ENCODE peak calls at places on chromosomes 12 and 14, in six cellular contexts. P, Q, J, X, W and R are unnamed samples. For H3K27me3, the result is how much of the 10 kb centered on the place peaks cover.

GRCh38 chr12:120218680-120219606 is 18.0 kb upstream of the RPLP0 start:
- DNase-seq in P (no peak), Q (no peak), J (no peak), X (no peak), W (no peak), R (no peak)

GRCh38 chr14:55850803-55851202 is 267.4 kb upstream of the PELI2 start:
- DNase-seq in P (peak), Q (no peak), J (no peak), X (no peak), W (peak), R (no peak)

GRCh38 chr14:93007225-93007997 is 84.5 kb downstream of the CHGA start:
- DNase-seq in P (peak), Q (no peak), J (no peak), X (no peak), W (peak), R (peak)

GRCh38 chr12:82357845-82358199 is 365 bp downstream of the CCDC59 start:
- DNase-seq in P (no peak), Q (peak), J (no peak), X (no peak), W (no peak), R (no peak)

GRCh38 chr12:130953783-130954543 is at the start of gene ADGRD1:
- DNase-seq in P (no peak), Q (peak), J (no peak), X (no peak), W (no peak), R (no peak)

GRCh38 chr12:46402451-46402850 is 29.9 kb upstream of the SLC38A2 start:
- DNase-seq in P (peak), Q (no peak), J (no peak), X (no peak), W (peak), R (no peak)

GRCh38 chr12:102543494-102543893 is 63.1 kb upstream of the IGF1 start:
- DNase-seq in P (no peak), Q (no peak), J (no peak), X (no peak), W (no peak), R (no peak)

GRCh38 chr12:130745921-130746320 is 29.8 kb upstream of the RIMBP2 start:
- DNase-seq in P (no peak), Q (no peak), J (no peak), X (no peak), W (no peak), R (no peak)

GRCh38 chr14:78985668-78986073 is 815.5 kb downstream of the NRXN3 start:
- DNase-seq in P (peak), Q (no peak), J (no peak), X (peak), W (no peak), R (no peak)

GRCh38 chr14:90281261-90281660 is 24.9 kb downstream of the PSMC1 start:
- DNase-seq in P (peak), Q (no peak), J (no peak), X (no peak), W (peak), R (peak)

GRCh38 chr12:100995771-100996170 is 201.2 kb downstream of the ANO4 start:
- DNase-seq in P (peak), Q (no peak), J (no peak), X (no peak), W (no peak), R (no peak)

GRCh38 chr12:32273063-32273521 is 126.3 kb upstream of the FGD4 start:
- DNase-seq in P (peak), Q (no peak), J (no peak), X (peak), W (no peak), R (no peak)

GRCh38 chr12:26150737-26151450 is 26.1 kb upstream of the BHLHE41 start:
- DNase-seq in P (peak), Q (no peak), J (no peak), X (no peak), W (no peak), R (no peak)

GRCh38 chr12:84594157-84594556 is 318.4 kb downstream of the SLC6A15 start:
- DNase-seq in P (no peak), Q (no peak), J (no peak), X (no peak), W (no peak), R (no peak)

GRCh38 chr14:23302290-23303225 is at the start of gene PPP1R3E:
- DNase-seq in P (no peak), Q (peak), J (peak), X (peak), W (peak), R (no peak)

GRCh38 chr12:56300644-56301464 is 724 bp upstream of the CS start:
- DNase-seq in P (no peak), Q (no peak), J (no peak), X (peak), W (no peak), R (no peak)

GRCh38 chr14:95518045-95518751 is 1.7 kb upstream of the SYNE3 start:
- DNase-seq in P (peak), Q (no peak), J (no peak), X (no peak), W (no peak), R (no peak)

GRCh38 chr14:33120341-33120740 is 181.7 kb downstream of the NPAS3 start:
- DNase-seq in P (peak), Q (no peak), J (no peak), X (no peak), W (peak), R (peak)

GRCh38 chr12:12726543-12727093 is 9.4 kb downstream of the CDKN1B start:
- DNase-seq in P (peak), Q (no peak), J (no peak), X (no peak), W (peak), R (no peak)

GRCh38 chr12:6945613-6946012 is 1.8 kb downstream of the C12orf57 start:
- DNase-seq in P (no peak), Q (no peak), J (no peak), X (no peak), W (no peak), R (no peak)

GRCh38 chr12:54230555-54230954 is 41.8 kb upstream of the SMUG1 start:
- DNase-seq in P (no peak), Q (no peak), J (no peak), X (no peak), W (no peak), R (no peak)

GRCh38 chr12:10227648-10228047 is 15.0 kb downstream of the GABARAPL1 start:
- DNase-seq in P (no peak), Q (no peak), J (no peak), X (no peak), W (no peak), R (no peak)

GRCh38 chr14:21268612-21269251 is 510 bp downstream of the HNRNPC start:
- DNase-seq in P (peak), Q (peak), J (peak), X (no peak), W (peak), R (no peak)

GRCh38 chr12:15829949-15830348 is 40.8 kb upstream of the EPS8 start:
- DNase-seq in P (peak), Q (no peak), J (no peak), X (no peak), W (peak), R (no peak)

GRCh38 chr14:106845286-106846087 is 1319.1 kb downstream of the TMEM121 start:
- DNase-seq in P (no peak), Q (no peak), J (peak), X (no peak), W (peak), R (no peak)

GRCh38 chr12:130686511-130686981 is 29.6 kb downstream of the RIMBP2 start:
- DNase-seq in P (no peak), Q (no peak), J (no peak), X (no peak), W (no peak), R (no peak)

GRCh38 chr14:88422036-88422435 is 36.6 kb downstream of the SPATA7 start:
- DNase-seq in P (no peak), Q (no peak), J (no peak), X (no peak), W (no peak), R (no peak)

GRCh38 chr12:130097342-130097741 is 64.9 kb upstream of the FZD10 start:
- DNase-seq in P (no peak), Q (no peak), J (no peak), X (no peak), W (no peak), R (peak)

GRCh38 chr14:80587096-80587724 is 354.3 kb downstream of the CEP128 start:
- DNase-seq in P (peak), Q (peak), J (peak), X (no peak), W (peak), R (no peak)

GRCh38 chr14:100586520-100587247 is 533 bp downstream of the BEGAIN start:
- DNase-seq in P (peak), Q (peak), J (peak), X (peak), W (peak), R (peak)

GRCh38 chr12:87348071-87348470 is 681.1 kb downstream of the C12orf50 start:
- DNase-seq in P (no peak), Q (no peak), J (no peak), X (no peak), W (no peak), R (no peak)

GRCh38 chr12:85277900-85278597 is 2.0 kb upstream of the ALX1 start:
- DNase-seq in P (no peak), Q (no peak), J (no peak), X (no peak), W (no peak), R (no peak)

GRCh38 chr14:100056964-100057817 is 8.0 kb upstream of the EVL start:
- DNase-seq in P (no peak), Q (no peak), J (peak), X (no peak), W (peak), R (no peak)

GRCh38 chr14:51648296-51648695 is 3.4 kb upstream of the FRMD6 start:
- DNase-seq in P (no peak), Q (no peak), J (no peak), X (no peak), W (no peak), R (no peak)

GRCh38 chr12:32896438-32897275 is at the start of gene PKP2:
- DNase-seq in P (no peak), Q (peak), J (no peak), X (peak), W (peak), R (no peak)

GRCh38 chr12:19614601-19615442 is 175.5 kb downstream of the AEBP2 start:
- DNase-seq in P (no peak), Q (no peak), J (no peak), X (no peak), W (no peak), R (no peak)

GRCh38 chr12:48078901-48079300 is 27.0 kb downstream of the SENP1 start:
- DNase-seq in P (peak), Q (no peak), J (no peak), X (no peak), W (peak), R (no peak)

GRCh38 chr12:131779027-131779426 is 49.2 kb upstream of the MMP17 start:
- DNase-seq in P (no peak), Q (no peak), J (no peak), X (no peak), W (no peak), R (no peak)

GRCh38 chr12:12404297-12404696 is 47.4 kb downstream of the BORCS5 start:
- DNase-seq in P (no peak), Q (no peak), J (no peak), X (no peak), W (no peak), R (no peak)

DNA sequence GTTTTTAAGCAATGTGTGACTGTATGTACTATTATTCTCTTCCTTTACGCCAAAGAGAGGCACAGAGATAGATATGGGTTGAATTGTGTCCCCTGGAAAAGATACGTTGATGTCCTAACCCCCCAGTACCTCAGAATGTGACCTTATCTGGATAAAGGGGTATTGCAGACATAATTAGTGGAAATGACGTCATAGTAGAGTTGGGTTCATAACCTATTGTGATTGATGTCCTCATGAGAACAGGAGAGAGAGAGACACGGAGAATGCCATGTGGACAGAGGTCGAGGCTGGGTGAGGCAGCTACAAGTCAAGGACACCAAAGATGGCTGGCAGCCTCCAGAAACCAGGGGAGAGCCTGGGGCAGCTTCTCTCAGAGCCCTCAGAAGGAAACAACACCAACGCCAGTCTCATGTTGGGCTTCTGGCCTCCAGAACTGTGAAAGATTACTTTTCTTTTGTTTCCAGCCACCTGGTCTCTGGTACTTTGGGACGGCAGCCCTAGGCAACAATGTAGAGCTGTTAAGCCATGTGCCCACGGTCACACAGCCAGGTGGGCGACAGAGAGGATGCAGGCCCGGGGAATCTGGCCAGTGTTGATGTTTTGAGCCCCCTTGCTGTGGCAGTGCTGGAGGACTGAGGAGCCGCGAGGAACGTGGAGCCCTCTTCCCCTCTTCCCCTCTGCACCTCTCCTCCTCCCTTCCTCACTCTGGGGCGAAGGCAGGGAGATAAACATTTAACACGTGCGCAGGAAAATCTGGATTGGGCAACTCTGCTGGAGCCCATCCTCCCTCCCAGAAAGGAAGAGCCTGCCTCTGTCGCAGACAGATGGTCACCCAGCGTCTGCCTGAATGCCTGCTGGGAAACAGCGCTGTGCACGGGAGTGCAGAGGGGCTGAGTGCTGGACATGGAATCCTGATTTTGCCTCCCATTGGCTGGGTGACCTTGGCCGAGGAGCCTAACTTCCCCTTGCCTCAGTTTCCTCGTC is 376.6 kb downstream of the FUT8 start:
- DNase-seq in P (no peak), Q (no peak), J (no peak), X (no peak), W (no peak), R (no peak)
- TF ChIP-seq EZH2 in P (no peak), Q (no peak), J (no peak), X (no peak), W (no peak), R (no peak)

GRCh38 chr12:115384391-115384790 is 700.4 kb upstream of the TBX3 start:
- DNase-seq in P (no peak), Q (no peak), J (no peak), X (no peak), W (peak), R (peak)
- H3K27me3 ChIP-seq in P (under half), Q (under half), J (under half), X (under half), W (under half), R (under half)

DNA sequence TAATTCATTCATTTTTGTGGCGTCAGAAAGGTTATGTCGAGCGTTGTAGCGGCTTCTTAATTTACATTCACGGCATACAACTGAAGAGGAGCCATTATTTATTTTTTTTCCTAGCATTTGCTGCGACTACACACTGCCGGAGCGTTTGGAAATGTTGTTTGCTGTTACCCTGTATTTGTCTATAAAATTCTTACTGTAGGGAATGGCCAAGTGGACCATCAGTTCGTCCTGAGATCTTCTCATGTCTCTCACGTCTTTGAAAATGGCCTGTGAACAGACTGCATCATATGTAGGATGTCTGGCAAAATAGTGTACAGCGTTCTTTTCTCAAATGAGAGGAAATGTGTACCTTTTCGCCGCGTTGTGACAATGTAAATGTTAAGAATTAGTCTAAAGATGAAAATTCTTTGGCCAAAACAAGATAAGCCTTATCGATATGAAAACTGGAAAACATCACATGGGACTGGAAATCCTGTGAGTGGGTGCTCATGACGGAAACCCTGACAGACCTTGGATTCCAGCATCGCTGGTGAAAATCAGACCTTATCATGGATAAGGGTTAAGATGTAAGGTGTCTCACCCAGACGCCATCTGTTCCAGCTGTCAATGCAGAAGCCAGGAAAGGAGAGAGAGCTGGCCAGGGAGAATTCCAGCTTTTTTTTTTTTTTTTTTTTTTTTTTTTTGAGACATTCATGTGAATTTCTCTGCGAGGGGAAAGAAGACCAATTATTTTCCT is 1.5 kb downstream of the TRAF3 start:
- DNase-seq in P (no peak), Q (no peak), J (no peak), X (no peak), W (no peak), R (no peak)
- TF ChIP-seq EZH2 in P (no peak), Q (no peak), J (no peak), X (peak), W (no peak), R (no peak)

GRCh38 chr12:117390866-117391265 is 29.4 kb upstream of the NOS1 start:
- DNase-seq in P (no peak), Q (no peak), J (no peak), X (no peak), W (no peak), R (no peak)

GRCh38 chr12:117393656-117394055 is 32.2 kb upstream of the NOS1 start:
- DNase-seq in P (no peak), Q (no peak), J (no peak), X (no peak), W (no peak), R (no peak)

GRCh38 chr12:117387832-117388231 is 26.4 kb upstream of the NOS1 start:
- DNase-seq in P (no peak), Q (no peak), J (no peak), X (no peak), W (no peak), R (no peak)

GRCh38 chr12:117384735-117385134 is 23.3 kb upstream of the NOS1 start:
- DNase-seq in P (no peak), Q (no peak), J (no peak), X (no peak), W (no peak), R (no peak)

DNA sequence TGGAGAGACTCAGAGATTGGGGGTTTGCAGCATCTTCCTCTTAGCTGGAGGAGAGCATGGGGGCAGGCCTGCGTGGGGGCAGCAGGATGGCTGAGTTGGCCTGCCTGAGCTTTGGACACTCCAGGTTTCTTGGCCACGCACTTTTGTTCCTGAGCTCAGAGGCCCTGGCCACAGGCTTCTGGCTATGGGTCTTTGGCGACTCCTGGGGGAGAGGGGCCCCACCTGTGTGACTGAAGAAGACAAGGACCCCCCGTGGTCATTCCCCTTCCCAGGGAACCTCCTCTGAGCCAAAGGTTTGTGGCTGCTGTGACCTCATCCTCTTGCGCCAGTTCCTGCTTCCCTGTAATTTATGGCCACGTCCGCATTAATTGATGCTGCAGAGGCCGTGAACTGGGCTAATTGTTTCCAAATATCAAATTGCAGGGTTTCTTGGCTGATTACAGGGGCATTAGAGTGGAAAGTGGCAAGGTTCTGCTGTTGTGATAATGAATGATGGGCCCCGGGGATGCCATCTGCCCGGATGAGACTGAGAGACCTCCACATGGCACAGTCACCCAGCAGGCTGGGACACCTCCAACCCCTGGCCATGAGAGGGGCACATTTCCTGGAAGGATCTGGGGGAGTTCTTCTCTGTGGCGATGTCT is 27.6 kb upstream of the NOS1 start:
- DNase-seq in P (no peak), Q (no peak), J (no peak), X (no peak), W (no peak), R (no peak)
- H3K27me3 ChIP-seq in P (under half), Q (under half), J (under half), X (under half), W (under half), R (under half)